ENCODE peak calls at places on chromosomes 5 and 9, in eight cellular contexts. One of them, this sample, is unnamed.

GRCh38 chr5:115379622-115380344 is 83.3 kb upstream of the CCDC112 start:
- DNase-seq in cardiac muscle cell: no peak
- DNase-seq in upper lobe of right lung: no peak
- DNase-seq in neural crest cell: no peak
- DNase-seq in prostate gland: no peak
- DNase-seq in AG04450: no peak
- DNase-seq in GM12865: peak; percentile 62
- DNase-seq in kidney epithelial cell: peak; percentile 69
- DNase-seq in this sample: no peak

GRCh38 chr9:84697494-84698114 is 28.1 kb downstream of the NTRK2 start:
- DNase-seq in cardiac muscle cell: peak; percentile 61
- DNase-seq in upper lobe of right lung: peak; percentile 85
- DNase-seq in neural crest cell: peak; percentile 59
- DNase-seq in prostate gland: peak; percentile 53
- DNase-seq in AG04450: no peak
- DNase-seq in GM12865: peak; percentile 72
- DNase-seq in kidney epithelial cell: no peak
- DNase-seq in this sample: peak; percentile 80

GRCh38 chr9:18351216-18351615 is 122.7 kb upstream of the ADAMTSL1 start:
- DNase-seq in cardiac muscle cell: no peak
- DNase-seq in upper lobe of right lung: no peak
- DNase-seq in neural crest cell: no peak
- DNase-seq in prostate gland: no peak
- DNase-seq in AG04450: no peak
- DNase-seq in GM12865: no peak
- DNase-seq in kidney epithelial cell: no peak
- DNase-seq in this sample: no peak

GRCh38 chr9:104927216-104927911 is 591 bp downstream of the ABCA1 start:
- DNase-seq in cardiac muscle cell: peak; percentile 60
- DNase-seq in upper lobe of right lung: peak; percentile 67
- DNase-seq in neural crest cell: peak; percentile 18
- DNase-seq in prostate gland: peak; percentile 23
- DNase-seq in AG04450: no peak
- DNase-seq in GM12865: peak; percentile 36
- DNase-seq in kidney epithelial cell: no peak
- DNase-seq in this sample: peak; percentile 32

GRCh38 chr9:4055055-4055454 is 244.8 kb downstream of the GLIS3 start:
- DNase-seq in cardiac muscle cell: no peak
- DNase-seq in upper lobe of right lung: no peak
- DNase-seq in neural crest cell: no peak
- DNase-seq in prostate gland: no peak
- DNase-seq in AG04450: no peak
- DNase-seq in GM12865: no peak
- DNase-seq in kidney epithelial cell: no peak
- DNase-seq in this sample: no peak

GRCh38 chr9:21392270-21392669 is 7.1 kb upstream of the IFNA2 start:
- DNase-seq in cardiac muscle cell: peak; percentile 19
- DNase-seq in upper lobe of right lung: no peak
- DNase-seq in neural crest cell: no peak
- DNase-seq in prostate gland: no peak
- DNase-seq in AG04450: no peak
- DNase-seq in GM12865: peak; percentile 68
- DNase-seq in kidney epithelial cell: no peak
- DNase-seq in this sample: no peak

GRCh38 chr9:93111371-93112115 is 15.5 kb downstream of the CARD19 start:
- DNase-seq in cardiac muscle cell: no peak
- DNase-seq in upper lobe of right lung: peak; percentile 68
- DNase-seq in neural crest cell: no peak
- DNase-seq in prostate gland: no peak
- DNase-seq in AG04450: no peak
- DNase-seq in GM12865: no peak
- DNase-seq in kidney epithelial cell: no peak
- DNase-seq in this sample: peak; percentile 11

GRCh38 chr9:16970321-16970720 is 99.9 kb upstream of the BNC2 start:
- DNase-seq in cardiac muscle cell: no peak
- DNase-seq in upper lobe of right lung: no peak
- DNase-seq in neural crest cell: no peak
- DNase-seq in prostate gland: no peak
- DNase-seq in AG04450: no peak
- DNase-seq in GM12865: no peak
- DNase-seq in kidney epithelial cell: no peak
- DNase-seq in this sample: no peak

DNA sequence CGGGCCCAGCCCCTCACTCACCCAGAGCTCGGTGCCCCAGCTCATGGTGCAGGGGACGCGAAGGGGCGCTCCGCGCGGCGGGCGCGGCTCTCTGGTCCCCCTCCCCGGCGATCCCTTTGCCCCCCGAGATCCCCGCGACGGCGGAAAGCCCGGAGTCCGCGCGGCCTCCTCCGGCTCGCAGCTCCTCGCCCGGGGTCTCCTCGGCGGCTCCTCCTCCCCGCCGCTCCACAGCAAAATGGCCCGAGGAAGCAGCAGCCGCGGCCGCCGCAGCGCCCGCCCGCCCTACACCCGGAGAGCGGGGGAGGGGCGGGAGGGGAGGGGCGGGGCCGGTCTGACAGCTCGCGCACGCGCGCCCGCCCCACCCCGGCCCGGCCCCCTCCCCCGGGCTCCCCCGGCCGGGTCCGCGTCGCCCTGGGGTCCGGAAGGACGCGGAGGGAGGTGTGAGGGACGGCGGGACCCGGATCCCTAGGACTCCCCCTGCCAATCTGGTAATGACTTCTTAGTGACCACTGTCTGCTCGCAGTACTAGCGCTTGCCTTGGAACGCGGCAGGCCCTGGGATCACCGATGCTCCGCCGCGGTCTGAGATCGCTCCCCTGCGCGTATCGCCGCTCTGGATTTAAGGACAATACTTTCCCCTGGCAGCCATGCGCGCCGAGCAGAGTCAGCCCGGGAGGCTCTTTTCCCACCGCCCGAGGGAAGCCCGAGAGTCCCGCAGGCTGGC is at the start of gene FNBP1:
- DNase-seq in cardiac muscle cell: peak; percentile 84
- DNase-seq in upper lobe of right lung: peak; percentile 91
- DNase-seq in neural crest cell: peak; percentile 74
- DNase-seq in prostate gland: peak; percentile 76
- DNase-seq in AG04450: peak; percentile 30
- DNase-seq in GM12865: peak; percentile 91
- DNase-seq in kidney epithelial cell: peak; percentile 25
- DNase-seq in this sample: peak; percentile 86
- TF ChIP-seq CTCF in cardiac muscle cell: no peak
- TF ChIP-seq CTCF in upper lobe of right lung: no peak
- TF ChIP-seq CTCF in neural crest cell: no peak
- TF ChIP-seq CTCF in prostate gland: no peak
- TF ChIP-seq CTCF in AG04450: no peak
- TF ChIP-seq CTCF in GM12865: no peak
- TF ChIP-seq CTCF in kidney epithelial cell: peak; percentile 7
- TF ChIP-seq CTCF in this sample: no peak

DNA sequence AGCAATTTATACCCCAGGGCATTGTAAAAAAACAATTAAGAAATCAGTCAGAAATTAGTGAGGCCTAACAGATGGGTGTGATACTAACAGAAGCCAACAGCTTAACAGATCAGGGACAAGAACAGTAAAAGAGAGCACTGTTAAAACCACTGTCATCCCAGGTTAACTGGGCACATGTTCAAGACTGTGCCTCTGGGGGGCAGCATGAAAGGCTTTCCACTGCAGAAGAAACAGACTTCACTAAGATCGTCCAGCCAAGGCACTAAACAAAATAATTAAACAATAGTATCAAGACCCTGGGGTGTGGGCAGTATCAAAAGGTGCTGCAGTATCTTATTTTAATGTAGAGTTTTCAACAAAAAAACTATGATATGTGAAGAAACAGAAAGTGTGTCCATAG is 43.5 kb downstream of the FBN2 start:
- DNase-seq in cardiac muscle cell: no peak
- DNase-seq in upper lobe of right lung: no peak
- DNase-seq in neural crest cell: no peak
- DNase-seq in prostate gland: no peak
- DNase-seq in AG04450: no peak
- DNase-seq in GM12865: peak; percentile 19
- DNase-seq in kidney epithelial cell: no peak
- DNase-seq in this sample: no peak
- TF ChIP-seq CTCF in cardiac muscle cell: peak; percentile 23
- TF ChIP-seq CTCF in upper lobe of right lung: no peak
- TF ChIP-seq CTCF in neural crest cell: peak; percentile 25
- TF ChIP-seq CTCF in prostate gland: no peak
- TF ChIP-seq CTCF in AG04450: peak; percentile 26
- TF ChIP-seq CTCF in GM12865: peak; percentile 9
- TF ChIP-seq CTCF in kidney epithelial cell: no peak
- TF ChIP-seq CTCF in this sample: no peak

GRCh38 chr9:37905776-37906175 is 1.8 kb upstream of the SLC25A51 start:
- DNase-seq in cardiac muscle cell: no peak
- DNase-seq in upper lobe of right lung: no peak
- DNase-seq in neural crest cell: no peak
- DNase-seq in prostate gland: no peak
- DNase-seq in AG04450: no peak
- DNase-seq in GM12865: no peak
- DNase-seq in kidney epithelial cell: no peak
- DNase-seq in this sample: no peak

GRCh38 chr9:37904647-37905505 is 949 bp upstream of the SLC25A51 start:
- DNase-seq in cardiac muscle cell: peak; percentile 66
- DNase-seq in upper lobe of right lung: no peak
- DNase-seq in neural crest cell: no peak
- DNase-seq in prostate gland: no peak
- DNase-seq in AG04450: no peak
- DNase-seq in GM12865: no peak
- DNase-seq in kidney epithelial cell: no peak
- DNase-seq in this sample: no peak

GRCh38 chr9:37902804-37903580 is 935 bp downstream of the SLC25A51 start:
- DNase-seq in cardiac muscle cell: peak; percentile 43
- DNase-seq in upper lobe of right lung: no peak
- DNase-seq in neural crest cell: no peak
- DNase-seq in prostate gland: no peak
- DNase-seq in AG04450: no peak
- DNase-seq in GM12865: peak; percentile 44
- DNase-seq in kidney epithelial cell: no peak
- DNase-seq in this sample: no peak

GRCh38 chr9:37903581-37903830 is 421 bp downstream of the SLC25A51 start:
- DNase-seq in cardiac muscle cell: no peak
- DNase-seq in upper lobe of right lung: no peak
- DNase-seq in neural crest cell: no peak
- DNase-seq in prostate gland: no peak
- DNase-seq in AG04450: no peak
- DNase-seq in GM12865: no peak
- DNase-seq in kidney epithelial cell: no peak
- DNase-seq in this sample: peak; percentile 62

DNA sequence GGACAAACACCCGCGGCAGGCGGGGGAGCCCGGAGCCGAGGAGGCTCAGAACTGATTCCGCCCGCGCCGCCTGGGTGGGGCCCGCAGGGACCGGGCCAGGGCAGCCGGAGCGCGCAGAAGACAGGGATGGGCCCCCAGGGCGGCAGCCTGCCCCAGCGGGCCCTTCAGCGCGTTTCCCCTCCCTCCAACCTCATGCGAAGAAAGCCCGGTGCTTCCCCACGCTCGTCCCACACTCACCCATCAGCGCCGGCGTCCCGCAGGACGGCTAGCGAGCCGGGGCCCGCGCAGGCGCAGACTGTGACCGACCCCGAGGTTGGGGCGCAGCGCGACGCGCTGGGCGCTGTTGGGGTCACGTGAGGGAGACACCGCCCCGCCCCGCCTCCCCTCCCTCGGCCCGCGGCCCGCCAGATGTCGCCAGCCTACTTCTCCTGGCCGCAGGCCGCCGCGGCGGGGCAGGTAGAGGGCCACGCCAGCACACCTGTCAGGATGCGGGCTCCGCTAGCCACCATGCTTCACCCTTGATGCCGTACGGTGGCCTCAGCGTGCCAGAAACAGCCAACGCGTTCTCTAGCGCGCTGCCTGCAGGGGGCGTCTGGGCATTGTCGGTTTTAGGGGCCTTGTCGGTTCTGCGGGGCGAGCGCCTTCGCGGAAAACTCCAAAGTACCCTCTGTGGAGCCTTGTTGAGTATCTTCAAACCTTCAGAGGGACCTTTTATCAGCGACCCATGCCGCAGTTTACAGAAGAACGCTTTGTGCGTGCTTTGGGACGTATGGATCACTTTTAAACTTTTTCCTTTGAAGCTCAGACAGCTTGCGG is at the start of gene SLC25A51:
- DNase-seq in cardiac muscle cell: peak; percentile 95
- DNase-seq in upper lobe of right lung: peak; percentile 96
- DNase-seq in neural crest cell: peak; percentile 98
- DNase-seq in prostate gland: peak; percentile 90
- DNase-seq in AG04450: peak; percentile 77
- DNase-seq in GM12865: peak; percentile 98
- DNase-seq in kidney epithelial cell: no peak
- DNase-seq in this sample: peak; percentile 97
- TF ChIP-seq CTCF in cardiac muscle cell: peak; percentile 90
- TF ChIP-seq CTCF in upper lobe of right lung: peak; percentile 88
- TF ChIP-seq CTCF in neural crest cell: peak; percentile 92
- TF ChIP-seq CTCF in prostate gland: peak; percentile 97
- TF ChIP-seq CTCF in AG04450: peak; percentile 94
- TF ChIP-seq CTCF in GM12865: peak; percentile 99
- TF ChIP-seq CTCF in kidney epithelial cell: peak; percentile 96
- TF ChIP-seq CTCF in this sample: peak; percentile 96

GRCh38 chr5:1175801-1176472 is 25.5 kb upstream of the SLC6A19 start:
- DNase-seq in cardiac muscle cell: no peak
- DNase-seq in upper lobe of right lung: no peak
- DNase-seq in neural crest cell: no peak
- DNase-seq in prostate gland: no peak
- DNase-seq in AG04450: no peak
- DNase-seq in GM12865: peak; percentile 20
- DNase-seq in kidney epithelial cell: no peak
- DNase-seq in this sample: peak; percentile 11

GRCh38 chr5:1175015-1175414 is 26.4 kb upstream of the SLC6A19 start:
- DNase-seq in cardiac muscle cell: no peak
- DNase-seq in upper lobe of right lung: no peak
- DNase-seq in neural crest cell: no peak
- DNase-seq in prostate gland: no peak
- DNase-seq in AG04450: no peak
- DNase-seq in GM12865: no peak
- DNase-seq in kidney epithelial cell: no peak
- DNase-seq in this sample: peak; percentile 3

GRCh38 chr5:1172670-1173404 is 28.6 kb upstream of the SLC6A19 start:
- DNase-seq in cardiac muscle cell: no peak
- DNase-seq in upper lobe of right lung: no peak
- DNase-seq in neural crest cell: no peak
- DNase-seq in prostate gland: no peak
- DNase-seq in AG04450: no peak
- DNase-seq in GM12865: no peak
- DNase-seq in kidney epithelial cell: no peak
- DNase-seq in this sample: peak; percentile 7

GRCh38 chr5:1173485-1174070 is 27.8 kb upstream of the SLC6A19 start:
- DNase-seq in cardiac muscle cell: no peak
- DNase-seq in upper lobe of right lung: no peak
- DNase-seq in neural crest cell: no peak
- DNase-seq in prostate gland: no peak
- DNase-seq in AG04450: no peak
- DNase-seq in GM12865: no peak
- DNase-seq in kidney epithelial cell: no peak
- DNase-seq in this sample: peak; percentile 8

DNA sequence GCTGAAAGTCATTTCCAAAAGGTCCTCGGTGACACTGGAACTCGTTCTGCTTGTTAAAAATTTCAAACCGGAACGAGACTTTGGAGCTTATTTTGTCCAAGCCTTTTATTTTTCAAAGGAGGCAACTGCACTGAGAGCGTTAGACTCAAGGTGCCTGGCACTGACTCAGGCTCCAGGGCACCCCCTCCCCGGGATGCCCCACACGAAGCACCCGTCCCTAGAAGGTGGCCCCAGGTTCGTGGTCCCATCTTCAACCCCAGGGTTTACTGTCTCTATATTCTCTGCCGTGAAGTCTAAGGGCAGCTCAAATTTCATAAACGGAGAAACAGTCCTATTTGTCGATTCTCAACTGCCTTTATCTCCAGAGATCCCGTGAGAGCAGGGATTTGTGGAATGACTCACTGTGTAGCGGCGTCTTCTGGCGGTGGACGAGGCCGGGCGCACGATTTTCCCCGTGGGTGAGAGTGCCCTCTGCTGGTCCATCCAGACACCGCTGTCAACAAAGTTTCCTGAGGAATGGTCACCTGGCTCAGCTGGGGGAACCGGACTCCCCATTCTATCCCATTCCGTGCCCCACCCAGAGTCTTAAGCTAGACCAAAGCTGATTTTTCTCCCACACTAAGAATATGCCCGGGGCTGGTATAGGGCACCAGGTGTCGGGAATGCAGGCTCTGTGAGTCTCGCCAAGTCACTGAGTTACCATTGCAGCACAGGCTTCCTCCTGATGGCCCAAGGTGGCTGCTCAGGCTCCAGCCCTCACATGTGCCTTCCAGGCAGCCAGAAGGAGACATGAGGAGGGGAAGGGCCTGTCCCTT is 27.1 kb upstream of the SLC6A19 start:
- DNase-seq in cardiac muscle cell: peak; percentile 83
- DNase-seq in upper lobe of right lung: peak; percentile 83
- DNase-seq in neural crest cell: peak; percentile 75
- DNase-seq in prostate gland: peak; percentile 61
- DNase-seq in AG04450: no peak
- DNase-seq in GM12865: peak; percentile 26
- DNase-seq in kidney epithelial cell: no peak
- DNase-seq in this sample: peak; percentile 80
- TF ChIP-seq CTCF in cardiac muscle cell: peak; percentile 68
- TF ChIP-seq CTCF in upper lobe of right lung: peak; percentile 80
- TF ChIP-seq CTCF in neural crest cell: peak; percentile 78
- TF ChIP-seq CTCF in prostate gland: peak; percentile 85
- TF ChIP-seq CTCF in AG04450: peak; percentile 49
- TF ChIP-seq CTCF in GM12865: peak; percentile 63
- TF ChIP-seq CTCF in kidney epithelial cell: peak; percentile 56
- TF ChIP-seq CTCF in this sample: peak; percentile 65